ENCODE peak calls at places on chromosomes 4 and X, in six cellular contexts. One of them, this sample, is unnamed.

GRCh38 chr4:31370866-31371465 is 650.8 kb downstream of the PCDH7 start:
- DNase-seq in cardiac muscle cell: peak
- DNase-seq in HTR-8/SVneo: peak
- DNase-seq in left colon: no peak
- DNase-seq in GM23338: peak
- DNase-seq in NCI-H1092 treated with DMSO at 0.1 percent for 48 hours: peak
- DNase-seq in this sample: no peak

GRCh38 chr4:55184600-55185523 is 59.5 kb upstream of the KDR start:
- DNase-seq in cardiac muscle cell: peak
- DNase-seq in HTR-8/SVneo: no peak
- DNase-seq in left colon: peak
- DNase-seq in NCI-H1092 treated with DMSO at 0.1 percent for 48 hours: peak
- DNase-seq in GM23338: peak
- DNase-seq in this sample: no peak

GRCh38 chrX:15946783-15947550 is 92.4 kb upstream of the AP1S2 start:
- DNase-seq in cardiac muscle cell: no peak
- DNase-seq in GM23338: no peak
- DNase-seq in HTR-8/SVneo: peak
- DNase-seq in left colon: no peak
- DNase-seq in NCI-H1092 treated with DMSO at 0.1 percent for 48 hours: no peak
- DNase-seq in this sample: no peak

GRCh38 chrX:103428525-103428924 is 52.2 kb downstream of the BEX3 start:
- DNase-seq in cardiac muscle cell: no peak
- DNase-seq in HTR-8/SVneo: no peak
- DNase-seq in GM23338: no peak
- DNase-seq in left colon: no peak
- DNase-seq in NCI-H1092 treated with DMSO at 0.1 percent for 48 hours: no peak
- DNase-seq in this sample: no peak

GRCh38 chrX:134932528-134933217 is 58.1 kb upstream of the SMIM10 start:
- DNase-seq in HTR-8/SVneo: no peak
- DNase-seq in NCI-H1092 treated with DMSO at 0.1 percent for 48 hours: no peak
- DNase-seq in left colon: no peak
- DNase-seq in GM23338: no peak
- DNase-seq in cardiac muscle cell: no peak
- DNase-seq in this sample: no peak

GRCh38 chrX:8663325-8663724 is 68.6 kb downstream of the ANOS1 start:
- DNase-seq in HTR-8/SVneo: no peak
- DNase-seq in cardiac muscle cell: no peak
- DNase-seq in left colon: no peak
- DNase-seq in GM23338: no peak
- DNase-seq in NCI-H1092 treated with DMSO at 0.1 percent for 48 hours: no peak
- DNase-seq in this sample: no peak

GRCh38 chr4:122826596-122827257 is at the start of gene FGF2:
- DNase-seq in HTR-8/SVneo: peak
- DNase-seq in GM23338: peak
- DNase-seq in left colon: peak
- DNase-seq in NCI-H1092 treated with DMSO at 0.1 percent for 48 hours: peak
- DNase-seq in cardiac muscle cell: peak
- DNase-seq in this sample: peak

GRCh38 chr4:79212311-79212710 is 113.5 kb downstream of the NAA11 start:
- DNase-seq in cardiac muscle cell: no peak
- DNase-seq in HTR-8/SVneo: no peak
- DNase-seq in GM23338: no peak
- DNase-seq in NCI-H1092 treated with DMSO at 0.1 percent for 48 hours: no peak
- DNase-seq in left colon: no peak
- DNase-seq in this sample: no peak

GRCh38 chr4:33625762-33626161 is 2618.6 kb downstream of the ARAP2 start:
- DNase-seq in GM23338: peak
- DNase-seq in cardiac muscle cell: peak
- DNase-seq in NCI-H1092 treated with DMSO at 0.1 percent for 48 hours: no peak
- DNase-seq in left colon: no peak
- DNase-seq in HTR-8/SVneo: peak
- DNase-seq in this sample: no peak

This sample was measured in ureter.